ENCODE peak calls at places on chromosomes 6 and 20, in ten cellular contexts. One of them, this sample, is unnamed.

GRCh38 chr6:127190552-127190951 is 72.1 kb downstream of the RSPO3 start:
- DNase-seq in upper lobe of left lung: no peak
- DNase-seq in fibroblast of the aortic adventitia: peak; percentile 76
- DNase-seq in AG08395: peak; percentile 40
- DNase-seq in LHCN-M2: peak; percentile 53
- DNase-seq in foreskin fibroblast: peak; percentile 77
- DNase-seq in psoas muscle: no peak
- DNase-seq in GM12891: no peak
- DNase-seq in effector memory CD8-positive, alpha-beta T cell: no peak
- DNase-seq in GM04504: no peak
- DNase-seq in this sample: no peak

GRCh38 chr6:27865952-27866369 is 46.2 kb downstream of the OR2B2 start:
- DNase-seq in AG08395: no peak
- DNase-seq in effector memory CD8-positive, alpha-beta T cell: no peak
- DNase-seq in LHCN-M2: peak; percentile 66
- DNase-seq in upper lobe of left lung: no peak
- DNase-seq in fibroblast of the aortic adventitia: no peak
- DNase-seq in GM12891: no peak
- DNase-seq in GM04504: no peak
- DNase-seq in foreskin fibroblast: peak; percentile 53
- DNase-seq in psoas muscle: no peak
- DNase-seq in this sample: no peak

GRCh38 chr20:20253039-20253743 is 114.7 kb upstream of the INSM1 start:
- DNase-seq in GM12891: no peak
- DNase-seq in GM04504: no peak
- DNase-seq in AG08395: no peak
- DNase-seq in psoas muscle: no peak
- DNase-seq in upper lobe of left lung: no peak
- DNase-seq in LHCN-M2: no peak
- DNase-seq in fibroblast of the aortic adventitia: no peak
- DNase-seq in foreskin fibroblast: no peak
- DNase-seq in effector memory CD8-positive, alpha-beta T cell: no peak
- DNase-seq in this sample: no peak

GRCh38 chr6:167136376-167136775 is 13.5 kb downstream of the CCR6 start:
- DNase-seq in GM12891: no peak
- DNase-seq in fibroblast of the aortic adventitia: no peak
- DNase-seq in GM04504: no peak
- DNase-seq in LHCN-M2: no peak
- DNase-seq in effector memory CD8-positive, alpha-beta T cell: no peak
- DNase-seq in psoas muscle: no peak
- DNase-seq in AG08395: no peak
- DNase-seq in foreskin fibroblast: no peak
- DNase-seq in upper lobe of left lung: no peak
- DNase-seq in this sample: no peak

GRCh38 chr6:53651764-53652401 is 13.7 kb downstream of the KLHL31 start:
- DNase-seq in LHCN-M2: no peak
- DNase-seq in AG08395: peak; percentile 45
- DNase-seq in upper lobe of left lung: peak; percentile 95
- DNase-seq in fibroblast of the aortic adventitia: peak; percentile 17
- DNase-seq in GM04504: no peak
- DNase-seq in psoas muscle: peak; percentile 73
- DNase-seq in effector memory CD8-positive, alpha-beta T cell: peak; percentile 72
- DNase-seq in foreskin fibroblast: peak; percentile 77
- DNase-seq in GM12891: peak; percentile 16
- DNase-seq in this sample: no peak

GRCh38 chr6:127266892-127267741 is 453 bp downstream of the RNF146 start:
- DNase-seq in GM12891: peak; percentile 66
- DNase-seq in LHCN-M2: peak; percentile 55
- DNase-seq in foreskin fibroblast: peak; percentile 77
- DNase-seq in GM04504: peak; percentile 38
- DNase-seq in AG08395: peak; percentile 65
- DNase-seq in effector memory CD8-positive, alpha-beta T cell: peak; percentile 44
- DNase-seq in fibroblast of the aortic adventitia: peak; percentile 46
- DNase-seq in upper lobe of left lung: peak; percentile 93
- DNase-seq in psoas muscle: peak; percentile 69
- DNase-seq in this sample: no peak

GRCh38 chr6:78909391-78909790 is 42.0 kb downstream of the IRAK1BP1 start:
- DNase-seq in AG08395: peak; percentile 52
- DNase-seq in psoas muscle: no peak
- DNase-seq in LHCN-M2: peak; percentile 46
- DNase-seq in GM12891: no peak
- DNase-seq in upper lobe of left lung: no peak
- DNase-seq in foreskin fibroblast: peak; percentile 92
- DNase-seq in fibroblast of the aortic adventitia: peak; percentile 57
- DNase-seq in GM04504: peak; percentile 77
- DNase-seq in effector memory CD8-positive, alpha-beta T cell: no peak
- DNase-seq in this sample: no peak

GRCh38 chr6:89144358-89145041 is 1.4 kb upstream of the PM20D2 start:
- DNase-seq in effector memory CD8-positive, alpha-beta T cell: no peak
- DNase-seq in upper lobe of left lung: no peak
- DNase-seq in LHCN-M2: no peak
- DNase-seq in foreskin fibroblast: no peak
- DNase-seq in fibroblast of the aortic adventitia: no peak
- DNase-seq in psoas muscle: no peak
- DNase-seq in AG08395: no peak
- DNase-seq in GM04504: no peak
- DNase-seq in GM12891: peak; percentile 28
- DNase-seq in this sample: no peak

GRCh38 chr6:16781348-16782169 is 20.3 kb upstream of the ATXN1 start:
- DNase-seq in effector memory CD8-positive, alpha-beta T cell: no peak
- DNase-seq in fibroblast of the aortic adventitia: no peak
- DNase-seq in AG08395: no peak
- DNase-seq in LHCN-M2: no peak
- DNase-seq in psoas muscle: no peak
- DNase-seq in foreskin fibroblast: no peak
- DNase-seq in GM12891: no peak
- DNase-seq in upper lobe of left lung: no peak
- DNase-seq in GM04504: no peak
- DNase-seq in this sample: no peak

GRCh38 chr20:57207251-57207650 is 59.2 kb downstream of the BMP7 start:
- DNase-seq in GM12891: no peak
- DNase-seq in LHCN-M2: no peak
- DNase-seq in GM04504: no peak
- DNase-seq in foreskin fibroblast: no peak
- DNase-seq in fibroblast of the aortic adventitia: no peak
- DNase-seq in psoas muscle: no peak
- DNase-seq in effector memory CD8-positive, alpha-beta T cell: no peak
- DNase-seq in upper lobe of left lung: no peak
- DNase-seq in AG08395: no peak
- DNase-seq in this sample: no peak

GRCh38 chr6:125009578-125009977 is 47.3 kb downstream of the RNF217 start:
- DNase-seq in LHCN-M2: no peak
- DNase-seq in GM04504: no peak
- DNase-seq in GM12891: no peak
- DNase-seq in upper lobe of left lung: no peak
- DNase-seq in fibroblast of the aortic adventitia: peak; percentile 68
- DNase-seq in AG08395: peak; percentile 16
- DNase-seq in foreskin fibroblast: no peak
- DNase-seq in effector memory CD8-positive, alpha-beta T cell: no peak
- DNase-seq in psoas muscle: no peak
- DNase-seq in this sample: no peak

GRCh38 chr20:50366270-50367103 is 143.7 kb upstream of the PTPN1 start:
- DNase-seq in psoas muscle: no peak
- DNase-seq in GM04504: no peak
- DNase-seq in fibroblast of the aortic adventitia: peak; percentile 67
- DNase-seq in effector memory CD8-positive, alpha-beta T cell: no peak
- DNase-seq in AG08395: no peak
- DNase-seq in foreskin fibroblast: peak; percentile 91
- DNase-seq in GM12891: no peak
- DNase-seq in LHCN-M2: peak; percentile 51
- DNase-seq in upper lobe of left lung: no peak
- DNase-seq in this sample: peak; percentile 85

GRCh38 chr6:98203170-98203806 is 631.1 kb upstream of the POU3F2 start:
- DNase-seq in fibroblast of the aortic adventitia: no peak
- DNase-seq in foreskin fibroblast: peak; percentile 0
- DNase-seq in GM12891: no peak
- DNase-seq in upper lobe of left lung: no peak
- DNase-seq in LHCN-M2: no peak
- DNase-seq in effector memory CD8-positive, alpha-beta T cell: no peak
- DNase-seq in AG08395: no peak
- DNase-seq in psoas muscle: no peak
- DNase-seq in GM04504: no peak
- DNase-seq in this sample: no peak

GRCh38 chr6:8837343-8837742 is 402.0 kb upstream of the SLC35B3 start:
- DNase-seq in effector memory CD8-positive, alpha-beta T cell: no peak
- DNase-seq in fibroblast of the aortic adventitia: no peak
- DNase-seq in AG08395: no peak
- DNase-seq in psoas muscle: no peak
- DNase-seq in foreskin fibroblast: no peak
- DNase-seq in LHCN-M2: no peak
- DNase-seq in GM12891: no peak
- DNase-seq in upper lobe of left lung: no peak
- DNase-seq in GM04504: no peak
- DNase-seq in this sample: no peak

GRCh38 chr20:62776692-62777527 is 19.4 kb upstream of the MRGBP start:
- DNase-seq in upper lobe of left lung: no peak
- DNase-seq in GM04504: no peak
- DNase-seq in fibroblast of the aortic adventitia: no peak
- DNase-seq in GM12891: peak; percentile 87
- DNase-seq in foreskin fibroblast: peak; percentile 39
- DNase-seq in effector memory CD8-positive, alpha-beta T cell: peak; percentile 27
- DNase-seq in AG08395: no peak
- DNase-seq in psoas muscle: no peak
- DNase-seq in LHCN-M2: peak; percentile 36
- DNase-seq in this sample: no peak

GRCh38 chr6:170222498-170223471 is 68.1 kb downstream of the DLL1 start:
- DNase-seq in fibroblast of the aortic adventitia: no peak
- DNase-seq in psoas muscle: no peak
- DNase-seq in GM04504: no peak
- DNase-seq in LHCN-M2: no peak
- DNase-seq in effector memory CD8-positive, alpha-beta T cell: no peak
- DNase-seq in upper lobe of left lung: peak; percentile 84
- DNase-seq in AG08395: no peak
- DNase-seq in foreskin fibroblast: no peak
- DNase-seq in GM12891: no peak
- DNase-seq in this sample: no peak

GRCh38 chr6:146498309-146498708 is 45.3 kb upstream of the RAB32 start:
- DNase-seq in upper lobe of left lung: no peak
- DNase-seq in psoas muscle: no peak
- DNase-seq in GM04504: no peak
- DNase-seq in foreskin fibroblast: no peak
- DNase-seq in AG08395: no peak
- DNase-seq in GM12891: no peak
- DNase-seq in fibroblast of the aortic adventitia: no peak
- DNase-seq in effector memory CD8-positive, alpha-beta T cell: no peak
- DNase-seq in LHCN-M2: peak; percentile 5
- DNase-seq in this sample: no peak

GRCh38 chr6:140677781-140678528 is 1303.5 kb upstream of the CITED2 start:
- DNase-seq in effector memory CD8-positive, alpha-beta T cell: no peak
- DNase-seq in fibroblast of the aortic adventitia: no peak
- DNase-seq in AG08395: no peak
- DNase-seq in LHCN-M2: no peak
- DNase-seq in psoas muscle: no peak
- DNase-seq in foreskin fibroblast: no peak
- DNase-seq in GM12891: no peak
- DNase-seq in GM04504: no peak
- DNase-seq in upper lobe of left lung: no peak
- DNase-seq in this sample: no peak

GRCh38 chr20:62370115-62370806 is 3.1 kb upstream of the LAMA5 start:
- DNase-seq in AG08395: peak; percentile 87
- DNase-seq in LHCN-M2: peak; percentile 93
- DNase-seq in fibroblast of the aortic adventitia: peak; percentile 83
- DNase-seq in foreskin fibroblast: peak; percentile 93
- DNase-seq in psoas muscle: peak; percentile 45
- DNase-seq in upper lobe of left lung: peak; percentile 58
- DNase-seq in GM04504: peak; percentile 60
- DNase-seq in GM12891: no peak
- DNase-seq in effector memory CD8-positive, alpha-beta T cell: no peak
- DNase-seq in this sample: no peak

GRCh38 chr6:138036111-138036510 is 71.1 kb downstream of the PERP start:
- DNase-seq in GM04504: no peak
- DNase-seq in effector memory CD8-positive, alpha-beta T cell: no peak
- DNase-seq in psoas muscle: no peak
- DNase-seq in LHCN-M2: no peak
- DNase-seq in upper lobe of left lung: peak; percentile 7
- DNase-seq in AG08395: no peak
- DNase-seq in GM12891: no peak
- DNase-seq in foreskin fibroblast: no peak
- DNase-seq in fibroblast of the aortic adventitia: no peak
- DNase-seq in this sample: no peak

GRCh38 chr6:14467591-14467990 is 350.0 kb downstream of the CD83 start:
- DNase-seq in foreskin fibroblast: peak; percentile 83
- DNase-seq in LHCN-M2: peak; percentile 51
- DNase-seq in psoas muscle: no peak
- DNase-seq in fibroblast of the aortic adventitia: peak; percentile 67
- DNase-seq in AG08395: peak; percentile 65
- DNase-seq in GM04504: peak; percentile 32
- DNase-seq in GM12891: no peak
- DNase-seq in effector memory CD8-positive, alpha-beta T cell: no peak
- DNase-seq in upper lobe of left lung: no peak
- DNase-seq in this sample: no peak

GRCh38 chr20:47318596-47319516 is 37.6 kb downstream of the ZMYND8 start:
- DNase-seq in GM12891: no peak
- DNase-seq in foreskin fibroblast: peak; percentile 83
- DNase-seq in effector memory CD8-positive, alpha-beta T cell: no peak
- DNase-seq in upper lobe of left lung: peak; percentile 72
- DNase-seq in LHCN-M2: peak; percentile 72
- DNase-seq in GM04504: no peak
- DNase-seq in AG08395: peak; percentile 73
- DNase-seq in fibroblast of the aortic adventitia: peak; percentile 72
- DNase-seq in psoas muscle: peak; percentile 83
- DNase-seq in this sample: no peak

GRCh38 chr20:12047838-12048432 is 130.2 kb downstream of the BTBD3 start:
- DNase-seq in upper lobe of left lung: no peak
- DNase-seq in psoas muscle: no peak
- DNase-seq in fibroblast of the aortic adventitia: peak; percentile 42
- DNase-seq in effector memory CD8-positive, alpha-beta T cell: no peak
- DNase-seq in LHCN-M2: no peak
- DNase-seq in foreskin fibroblast: peak; percentile 76
- DNase-seq in GM04504: no peak
- DNase-seq in AG08395: no peak
- DNase-seq in GM12891: no peak
- DNase-seq in this sample: no peak

GRCh38 chr6:52596371-52597028 is 19.6 kb upstream of the TRAM2 start:
- DNase-seq in AG08395: peak; percentile 67
- DNase-seq in effector memory CD8-positive, alpha-beta T cell: no peak
- DNase-seq in foreskin fibroblast: no peak
- DNase-seq in upper lobe of left lung: no peak
- DNase-seq in LHCN-M2: peak; percentile 57
- DNase-seq in GM04504: no peak
- DNase-seq in GM12891: no peak
- DNase-seq in psoas muscle: no peak
- DNase-seq in fibroblast of the aortic adventitia: peak; percentile 88
- DNase-seq in this sample: no peak

GRCh38 chr6:79170431-79170830 is 64.1 kb downstream of the HMGN3 start:
- DNase-seq in GM04504: no peak
- DNase-seq in GM12891: no peak
- DNase-seq in upper lobe of left lung: no peak
- DNase-seq in foreskin fibroblast: no peak
- DNase-seq in AG08395: no peak
- DNase-seq in effector memory CD8-positive, alpha-beta T cell: no peak
- DNase-seq in LHCN-M2: no peak
- DNase-seq in fibroblast of the aortic adventitia: no peak
- DNase-seq in psoas muscle: no peak
- DNase-seq in this sample: no peak

GRCh38 chr6:162124710-162125435 is 602.7 kb downstream of the PRKN start:
- DNase-seq in psoas muscle: no peak
- DNase-seq in AG08395: no peak
- DNase-seq in LHCN-M2: no peak
- DNase-seq in upper lobe of left lung: no peak
- DNase-seq in foreskin fibroblast: peak; percentile 16
- DNase-seq in effector memory CD8-positive, alpha-beta T cell: no peak
- DNase-seq in GM12891: no peak
- DNase-seq in fibroblast of the aortic adventitia: no peak
- DNase-seq in GM04504: no peak
- DNase-seq in this sample: no peak

GRCh38 chr6:135162678-135163439 is 18.2 kb upstream of the MYB start:
- DNase-seq in foreskin fibroblast: peak; percentile 53
- DNase-seq in psoas muscle: peak; percentile 21
- DNase-seq in effector memory CD8-positive, alpha-beta T cell: peak; percentile 43
- DNase-seq in GM04504: no peak
- DNase-seq in GM12891: no peak
- DNase-seq in AG08395: peak; percentile 41
- DNase-seq in LHCN-M2: no peak
- DNase-seq in upper lobe of left lung: no peak
- DNase-seq in fibroblast of the aortic adventitia: peak; percentile 22
- DNase-seq in this sample: no peak

GRCh38 chr6:111564482-111564945 is 41.2 kb downstream of the TRAF3IP2 start:
- DNase-seq in upper lobe of left lung: peak; percentile 15
- DNase-seq in foreskin fibroblast: peak; percentile 78
- DNase-seq in GM12891: no peak
- DNase-seq in GM04504: peak; percentile 55
- DNase-seq in fibroblast of the aortic adventitia: peak; percentile 43
- DNase-seq in psoas muscle: peak; percentile 76
- DNase-seq in effector memory CD8-positive, alpha-beta T cell: no peak
- DNase-seq in AG08395: peak; percentile 52
- DNase-seq in LHCN-M2: peak; percentile 97
- DNase-seq in this sample: no peak

This sample was measured in glomerular endothelial cell.